ENCODE peak calls at places on chromosomes 7 and 10, in four cellular contexts. One of them, this sample, is unnamed.

GRCh38 chr10:104232613-104233102 is 494 bp upstream of the CFAP43 start:
- DNase-seq in left ventricle myocardium inferior: no peak
- DNase-seq in BJ: no peak
- DNase-seq in HFF-Myc: no peak
- DNase-seq in this sample: no peak

GRCh38 chr10:49089789-49090595 is 25.3 kb downstream of the VSTM4 start:
- DNase-seq in left ventricle myocardium inferior: no peak
- DNase-seq in BJ: no peak
- DNase-seq in HFF-Myc: no peak
- DNase-seq in this sample: no peak

GRCh38 chr7:127667017-127667670 is 15.2 kb downstream of the SND1 start:
- DNase-seq in left ventricle myocardium inferior: no peak
- DNase-seq in BJ: peak
- DNase-seq in HFF-Myc: peak
- DNase-seq in this sample: peak

GRCh38 chr10:49534670-49535381 is 4.1 kb downstream of the ERCC6 start:
- DNase-seq in left ventricle myocardium inferior: no peak
- DNase-seq in BJ: peak
- DNase-seq in HFF-Myc: peak
- DNase-seq in this sample: peak

GRCh38 chr7:18405731-18406130 is 89.8 kb upstream of the HDAC9 start:
- DNase-seq in left ventricle myocardium inferior: no peak
- DNase-seq in BJ: no peak
- DNase-seq in HFF-Myc: no peak
- DNase-seq in this sample: no peak

GRCh38 chr10:95308389-95309302 is 17.8 kb upstream of the PDLIM1 start:
- DNase-seq in left ventricle myocardium inferior: peak
- DNase-seq in BJ: peak
- DNase-seq in HFF-Myc: peak
- DNase-seq in this sample: peak

GRCh38 chr10:13206546-13207443 is 27.4 kb downstream of the UCMA start:
- DNase-seq in left ventricle myocardium inferior: no peak
- DNase-seq in BJ: no peak
- DNase-seq in HFF-Myc: peak
- DNase-seq in this sample: peak

GRCh38 chr7:37786741-37787569 is 61.4 kb upstream of the NME8 start:
- DNase-seq in left ventricle myocardium inferior: no peak
- DNase-seq in BJ: no peak
- DNase-seq in HFF-Myc: no peak
- DNase-seq in this sample: no peak

GRCh38 chr10:128763588-128763987 is 637.4 kb upstream of the MKI67 start:
- DNase-seq in left ventricle myocardium inferior: no peak
- DNase-seq in BJ: no peak
- DNase-seq in HFF-Myc: no peak
- DNase-seq in this sample: no peak

GRCh38 chr7:133165001-133165400 is 83.1 kb upstream of the CHCHD3 start:
- DNase-seq in left ventricle myocardium inferior: no peak
- DNase-seq in BJ: no peak
- DNase-seq in HFF-Myc: no peak
- DNase-seq in this sample: no peak

GRCh38 chr7:21902240-21902639 is 43.5 kb downstream of the CDCA7L start:
- DNase-seq in left ventricle myocardium inferior: no peak
- DNase-seq in BJ: peak
- DNase-seq in HFF-Myc: no peak
- DNase-seq in this sample: peak

GRCh38 chr7:149422065-149422913 is 38.6 kb downstream of the ZNF777 start:
- DNase-seq in left ventricle myocardium inferior: peak
- DNase-seq in BJ: no peak
- DNase-seq in HFF-Myc: peak
- DNase-seq in this sample: peak

GRCh38 chr10:69061305-69062161 is 26.4 kb upstream of the SRGN start:
- DNase-seq in left ventricle myocardium inferior: peak
- DNase-seq in BJ: peak
- DNase-seq in HFF-Myc: peak
- DNase-seq in this sample: peak

GRCh38 chr10:98676895-98677294 is 230.2 kb upstream of the HPS1 start:
- DNase-seq in left ventricle myocardium inferior: no peak
- DNase-seq in BJ: no peak
- DNase-seq in HFF-Myc: no peak
- DNase-seq in this sample: no peak
- TF ChIP-seq CTCF in left ventricle myocardium inferior: no peak
- TF ChIP-seq CTCF in BJ: no peak
- TF ChIP-seq CTCF in HFF-Myc: peak
- TF ChIP-seq CTCF in this sample: no peak

DNA sequence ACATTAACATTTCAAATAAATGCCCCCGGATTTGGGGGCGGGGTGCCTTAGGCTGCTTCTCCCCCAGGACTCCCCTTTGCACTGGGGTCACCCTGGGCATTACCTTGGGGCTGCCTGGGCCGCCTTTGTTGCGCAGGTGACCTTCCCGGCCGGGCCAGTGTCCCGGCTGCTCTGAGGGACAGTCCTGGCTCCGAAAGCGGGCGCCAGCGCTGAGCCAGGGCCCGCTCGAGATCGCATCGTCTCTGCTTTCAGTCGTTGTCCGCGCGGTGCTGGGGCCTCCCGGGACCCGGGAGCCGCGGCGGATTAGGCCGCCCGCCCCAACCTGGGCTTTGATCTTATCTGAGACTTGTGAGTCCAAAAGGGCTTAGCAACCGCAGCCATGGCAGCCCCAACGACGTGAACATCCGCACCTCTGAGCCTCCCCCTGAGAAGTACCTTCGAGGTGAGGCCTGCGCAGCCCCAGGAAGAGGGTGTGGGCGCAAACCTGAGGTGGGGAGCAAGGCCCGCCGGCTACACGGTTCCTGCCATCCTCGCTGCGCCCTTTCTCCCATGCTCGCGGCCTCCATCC is 14.8 kb upstream of the WAPL start:
- DNase-seq in left ventricle myocardium inferior: no peak
- DNase-seq in BJ: no peak
- DNase-seq in HFF-Myc: no peak
- DNase-seq in this sample: no peak
- H3K4me3 ChIP-seq in left ventricle myocardium inferior: peak
- H3K4me3 ChIP-seq in BJ: no peak
- H3K4me3 ChIP-seq in HFF-Myc: no peak
- H3K4me3 ChIP-seq in this sample: no peak

GRCh38 chr7:42074079-42074478 is 162.9 kb downstream of the GLI3 start:
- DNase-seq in left ventricle myocardium inferior: no peak
- DNase-seq in BJ: no peak
- DNase-seq in HFF-Myc: no peak
- DNase-seq in this sample: no peak

GRCh38 chr7:42070068-42070467 is 166.9 kb downstream of the GLI3 start:
- DNase-seq in left ventricle myocardium inferior: no peak
- DNase-seq in BJ: no peak
- DNase-seq in HFF-Myc: no peak
- DNase-seq in this sample: peak

GRCh38 chr7:42068554-42069280 is 168.3 kb downstream of the GLI3 start:
- DNase-seq in left ventricle myocardium inferior: no peak
- DNase-seq in BJ: no peak
- DNase-seq in HFF-Myc: no peak
- DNase-seq in this sample: peak

GRCh38 chr7:42069625-42070024 is 167.4 kb downstream of the GLI3 start:
- DNase-seq in left ventricle myocardium inferior: no peak
- DNase-seq in BJ: no peak
- DNase-seq in HFF-Myc: no peak
- DNase-seq in this sample: no peak

DNA sequence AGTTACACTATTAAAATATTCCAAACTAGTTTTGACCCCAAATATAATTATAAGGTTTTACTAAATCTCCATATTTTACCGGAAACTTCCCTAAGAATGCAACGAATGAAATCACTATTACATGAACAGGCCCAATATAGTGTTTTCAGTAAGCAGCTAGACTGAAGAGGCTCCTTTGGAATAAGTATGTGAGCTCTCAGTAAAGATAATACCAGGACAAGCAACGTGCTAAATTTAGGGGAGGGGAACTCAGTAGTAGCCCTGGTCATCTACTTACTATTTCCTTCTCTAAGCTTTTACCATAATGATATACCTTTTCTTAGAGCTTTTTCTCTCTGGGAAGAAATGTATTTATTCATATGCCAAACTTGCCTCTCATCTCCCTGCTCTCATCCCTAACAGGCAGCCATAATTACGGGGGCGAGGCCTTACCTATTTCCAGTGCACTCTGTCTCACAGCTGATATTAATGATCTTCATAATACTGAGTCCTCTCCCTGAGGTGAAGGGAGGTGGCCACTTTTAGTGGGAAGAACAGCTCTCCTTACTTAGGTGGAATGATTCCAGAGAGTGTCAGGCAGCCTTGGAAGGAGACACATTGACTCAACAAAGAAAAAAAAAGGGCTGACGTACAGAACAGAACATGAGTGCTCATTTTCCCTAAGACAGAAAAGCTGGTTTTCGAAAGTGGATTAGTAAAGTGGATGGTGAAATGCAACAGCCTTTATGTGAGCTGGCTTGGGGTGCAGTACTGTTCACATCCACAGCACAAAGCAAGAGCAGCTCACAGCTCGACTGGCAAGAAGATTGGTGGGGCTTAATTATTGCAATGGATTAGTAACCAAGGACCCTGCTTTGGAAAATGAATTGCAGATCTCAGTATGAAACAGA is 165.4 kb downstream of the GLI3 start:
- DNase-seq in left ventricle myocardium inferior: no peak
- DNase-seq in BJ: no peak
- DNase-seq in HFF-Myc: no peak
- DNase-seq in this sample: peak
- TF ChIP-seq CTCF in left ventricle myocardium inferior: peak
- TF ChIP-seq CTCF in BJ: no peak
- TF ChIP-seq CTCF in HFF-Myc: no peak
- TF ChIP-seq CTCF in this sample: peak

GRCh38 chr10:51074238-51075028 is at the start of gene PRKG1:
- DNase-seq in left ventricle myocardium inferior: peak
- DNase-seq in BJ: peak
- DNase-seq in HFF-Myc: peak
- DNase-seq in this sample: peak

GRCh38 chr10:51075802-51076201 is 1.5 kb downstream of the PRKG1 start:
- DNase-seq in left ventricle myocardium inferior: no peak
- DNase-seq in BJ: no peak
- DNase-seq in HFF-Myc: no peak
- DNase-seq in this sample: no peak

GRCh38 chr10:51073035-51073434 is 1.3 kb upstream of the PRKG1 start:
- DNase-seq in left ventricle myocardium inferior: no peak
- DNase-seq in BJ: no peak
- DNase-seq in HFF-Myc: no peak
- DNase-seq in this sample: no peak

GRCh38 chr10:51076442-51076841 is 2.2 kb downstream of the PRKG1 start:
- DNase-seq in left ventricle myocardium inferior: no peak
- DNase-seq in BJ: no peak
- DNase-seq in HFF-Myc: no peak
- DNase-seq in this sample: no peak

GRCh38 chr10:51073461-51074237 is 638 bp upstream of the PRKG1 start:
- DNase-seq in left ventricle myocardium inferior: peak
- DNase-seq in BJ: no peak
- DNase-seq in HFF-Myc: no peak
- DNase-seq in this sample: peak
- H3K4me3 ChIP-seq in left ventricle myocardium inferior: peak
- H3K4me3 ChIP-seq in BJ: peak
- H3K4me3 ChIP-seq in HFF-Myc: peak
- H3K4me3 ChIP-seq in this sample: peak

GRCh38 chr7:31487071-31487470 is 26.8 kb upstream of the ITPRID1 start:
- DNase-seq in left ventricle myocardium inferior: no peak
- DNase-seq in BJ: no peak
- DNase-seq in HFF-Myc: no peak
- DNase-seq in this sample: no peak

GRCh38 chr7:31492086-31492485 is 21.8 kb upstream of the ITPRID1 start:
- DNase-seq in left ventricle myocardium inferior: no peak
- DNase-seq in BJ: no peak
- DNase-seq in HFF-Myc: no peak
- DNase-seq in this sample: no peak

GRCh38 chr7:31493714-31494181 is 20.1 kb upstream of the ITPRID1 start:
- DNase-seq in left ventricle myocardium inferior: no peak
- DNase-seq in BJ: no peak
- DNase-seq in HFF-Myc: no peak
- DNase-seq in this sample: peak

GRCh38 chr7:31487476-31487875 is 26.4 kb upstream of the ITPRID1 start:
- DNase-seq in left ventricle myocardium inferior: no peak
- DNase-seq in BJ: no peak
- DNase-seq in HFF-Myc: no peak
- DNase-seq in this sample: peak

GRCh38 chr7:31488562-31489203 is 25.2 kb upstream of the ITPRID1 start:
- DNase-seq in left ventricle myocardium inferior: peak
- DNase-seq in BJ: no peak
- DNase-seq in HFF-Myc: no peak
- DNase-seq in this sample: peak
- TF ChIP-seq CTCF in left ventricle myocardium inferior: peak
- TF ChIP-seq CTCF in BJ: peak
- TF ChIP-seq CTCF in HFF-Myc: peak
- TF ChIP-seq CTCF in this sample: peak

GRCh38 chr10:29932991-29933390 is 126.4 kb downstream of the JCAD start:
- DNase-seq in left ventricle myocardium inferior: no peak
- DNase-seq in BJ: no peak
- DNase-seq in HFF-Myc: no peak
- DNase-seq in this sample: peak
- H3K4me3 ChIP-seq in left ventricle myocardium inferior: no peak
- H3K4me3 ChIP-seq in BJ: no peak
- H3K4me3 ChIP-seq in HFF-Myc: no peak
- H3K4me3 ChIP-seq in this sample: no peak

DNA sequence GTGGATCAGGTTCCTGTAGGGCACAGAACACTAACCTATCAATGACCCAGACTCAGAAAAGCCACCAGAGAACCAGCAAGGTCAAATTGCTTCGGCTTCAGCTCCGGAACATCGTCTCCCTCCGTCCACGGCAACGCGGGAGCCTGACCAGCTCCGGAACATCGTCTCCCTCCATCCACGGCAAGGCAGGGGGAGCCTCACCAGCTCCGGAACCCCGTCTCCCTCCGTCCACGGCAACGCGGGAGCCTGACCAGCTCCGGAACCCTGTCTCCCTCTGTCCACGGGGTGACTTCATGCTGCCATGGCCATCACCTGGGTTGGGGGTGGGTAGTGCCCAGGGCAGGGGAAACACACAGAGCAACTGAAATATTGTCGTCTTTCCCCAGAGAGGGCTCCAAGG is 403.4 kb downstream of the DNAJB6 start:
- DNase-seq in left ventricle myocardium inferior: no peak
- DNase-seq in BJ: no peak
- DNase-seq in HFF-Myc: no peak
- DNase-seq in this sample: no peak
- TF ChIP-seq CTCF in left ventricle myocardium inferior: no peak
- TF ChIP-seq CTCF in BJ: no peak
- TF ChIP-seq CTCF in HFF-Myc: no peak
- TF ChIP-seq CTCF in this sample: no peak

This sample was measured in epithelial cell of esophagus.